ENCODE peak calls at places on chromosomes 4 and X, in ten cellular contexts. One of them, this sample, is unnamed.

GRCh38 chr4:18422685-18423084 is 401.1 kb upstream of the LCORL start:
- DNase-seq in stimulated activated CD8-positive, alpha-beta memory T cell treated with anti-CD3 and anti-CD28 coated beads, Interleukin-4, amount 100 ng/mL, for 1 hour: no peak
- DNase-seq in WTC11: no peak
- DNase-seq in tibial artery: no peak
- DNase-seq in HT1080: no peak
- DNase-seq in Kasumi-1: no peak
- DNase-seq in SW480: no peak
- DNase-seq in HuH-7: no peak
- DNase-seq in GM04504: no peak
- DNase-seq in DMS153: no peak
- DNase-seq in this sample: no peak

GRCh38 chr4:78560296-78560963 is 8.9 kb downstream of the ANXA3 start:
- DNase-seq in DMS153: no peak
- DNase-seq in stimulated activated CD8-positive, alpha-beta memory T cell treated with anti-CD3 and anti-CD28 coated beads, Interleukin-4, amount 100 ng/mL, for 1 hour: no peak
- DNase-seq in WTC11: no peak
- DNase-seq in HuH-7: no peak
- DNase-seq in GM04504: peak
- DNase-seq in Kasumi-1: no peak
- DNase-seq in HT1080: peak
- DNase-seq in SW480: peak
- DNase-seq in tibial artery: no peak
- DNase-seq in this sample: peak

GRCh38 chr4:107780665-107781064 is 44.1 kb upstream of the SGMS2 start:
- DNase-seq in WTC11: peak
- DNase-seq in stimulated activated CD8-positive, alpha-beta memory T cell treated with anti-CD3 and anti-CD28 coated beads, Interleukin-4, amount 100 ng/mL, for 1 hour: no peak
- DNase-seq in Kasumi-1: no peak
- DNase-seq in DMS153: no peak
- DNase-seq in SW480: no peak
- DNase-seq in HuH-7: no peak
- DNase-seq in tibial artery: no peak
- DNase-seq in HT1080: no peak
- DNase-seq in GM04504: no peak
- DNase-seq in this sample: no peak

GRCh38 chr4:151472711-151473110 is 63.7 kb downstream of the FHIP1A start:
- DNase-seq in WTC11: no peak
- DNase-seq in HT1080: no peak
- DNase-seq in Kasumi-1: no peak
- DNase-seq in GM04504: no peak
- DNase-seq in DMS153: no peak
- DNase-seq in tibial artery: no peak
- DNase-seq in SW480: no peak
- DNase-seq in stimulated activated CD8-positive, alpha-beta memory T cell treated with anti-CD3 and anti-CD28 coated beads, Interleukin-4, amount 100 ng/mL, for 1 hour: no peak
- DNase-seq in HuH-7: no peak
- DNase-seq in this sample: no peak

GRCh38 chrX:18676470-18676869 is 4.6 kb upstream of the RS1 start:
- DNase-seq in SW480: no peak
- DNase-seq in HuH-7: peak
- DNase-seq in stimulated activated CD8-positive, alpha-beta memory T cell treated with anti-CD3 and anti-CD28 coated beads, Interleukin-4, amount 100 ng/mL, for 1 hour: no peak
- DNase-seq in GM04504: no peak
- DNase-seq in HT1080: no peak
- DNase-seq in DMS153: no peak
- DNase-seq in tibial artery: no peak
- DNase-seq in Kasumi-1: no peak
- DNase-seq in WTC11: peak
- DNase-seq in this sample: peak

GRCh38 chr4:2794707-2795557 is 2.0 kb downstream of the SH3BP2 start:
- DNase-seq in SW480: no peak
- DNase-seq in WTC11: peak
- DNase-seq in stimulated activated CD8-positive, alpha-beta memory T cell treated with anti-CD3 and anti-CD28 coated beads, Interleukin-4, amount 100 ng/mL, for 1 hour: no peak
- DNase-seq in tibial artery: peak
- DNase-seq in GM04504: no peak
- DNase-seq in HT1080: peak
- DNase-seq in DMS153: no peak
- DNase-seq in HuH-7: no peak
- DNase-seq in Kasumi-1: no peak
- DNase-seq in this sample: no peak

GRCh38 chr4:169047967-169048366 is 37.9 kb upstream of the CBR4 start:
- DNase-seq in WTC11: no peak
- DNase-seq in HuH-7: no peak
- DNase-seq in GM04504: no peak
- DNase-seq in tibial artery: no peak
- DNase-seq in Kasumi-1: no peak
- DNase-seq in SW480: no peak
- DNase-seq in DMS153: no peak
- DNase-seq in stimulated activated CD8-positive, alpha-beta memory T cell treated with anti-CD3 and anti-CD28 coated beads, Interleukin-4, amount 100 ng/mL, for 1 hour: no peak
- DNase-seq in HT1080: no peak
- DNase-seq in this sample: no peak

GRCh38 chrX:144275403-144275802 is 391.5 kb downstream of the UBE2NL start:
- DNase-seq in HuH-7: no peak
- DNase-seq in WTC11: no peak
- DNase-seq in Kasumi-1: no peak
- DNase-seq in stimulated activated CD8-positive, alpha-beta memory T cell treated with anti-CD3 and anti-CD28 coated beads, Interleukin-4, amount 100 ng/mL, for 1 hour: no peak
- DNase-seq in HT1080: no peak
- DNase-seq in tibial artery: no peak
- DNase-seq in SW480: no peak
- DNase-seq in DMS153: peak
- DNase-seq in GM04504: no peak
- DNase-seq in this sample: no peak

GRCh38 chrX:97429101-97429500 is 545.4 kb downstream of the RPA4 start:
- DNase-seq in SW480: no peak
- DNase-seq in GM04504: no peak
- DNase-seq in HT1080: no peak
- DNase-seq in DMS153: no peak
- DNase-seq in Kasumi-1: no peak
- DNase-seq in WTC11: no peak
- DNase-seq in HuH-7: no peak
- DNase-seq in tibial artery: no peak
- DNase-seq in stimulated activated CD8-positive, alpha-beta memory T cell treated with anti-CD3 and anti-CD28 coated beads, Interleukin-4, amount 100 ng/mL, for 1 hour: no peak
- DNase-seq in this sample: no peak

GRCh38 chrX:140467211-140467610 is 37.7 kb downstream of the SOX3 start:
- DNase-seq in tibial artery: no peak
- DNase-seq in Kasumi-1: no peak
- DNase-seq in DMS153: no peak
- DNase-seq in SW480: no peak
- DNase-seq in GM04504: no peak
- DNase-seq in stimulated activated CD8-positive, alpha-beta memory T cell treated with anti-CD3 and anti-CD28 coated beads, Interleukin-4, amount 100 ng/mL, for 1 hour: no peak
- DNase-seq in HT1080: peak
- DNase-seq in WTC11: no peak
- DNase-seq in HuH-7: no peak
- DNase-seq in this sample: no peak

GRCh38 chr4:94455081-94455480 is 3.3 kb downstream of the PDLIM5 start:
- DNase-seq in stimulated activated CD8-positive, alpha-beta memory T cell treated with anti-CD3 and anti-CD28 coated beads, Interleukin-4, amount 100 ng/mL, for 1 hour: no peak
- DNase-seq in WTC11: no peak
- DNase-seq in HuH-7: no peak
- DNase-seq in HT1080: no peak
- DNase-seq in SW480: no peak
- DNase-seq in DMS153: no peak
- DNase-seq in Kasumi-1: no peak
- DNase-seq in tibial artery: peak
- DNase-seq in GM04504: peak
- DNase-seq in this sample: peak

GRCh38 chr4:139247656-139248238 is 32.3 kb downstream of the MGARP start:
- DNase-seq in HuH-7: no peak
- DNase-seq in tibial artery: no peak
- DNase-seq in WTC11: no peak
- DNase-seq in SW480: no peak
- DNase-seq in stimulated activated CD8-positive, alpha-beta memory T cell treated with anti-CD3 and anti-CD28 coated beads, Interleukin-4, amount 100 ng/mL, for 1 hour: no peak
- DNase-seq in GM04504: no peak
- DNase-seq in HT1080: no peak
- DNase-seq in DMS153: no peak
- DNase-seq in Kasumi-1: no peak
- DNase-seq in this sample: no peak

GRCh38 chrX:134599173-134599914 is 58.9 kb downstream of the PLAC1 start:
- DNase-seq in stimulated activated CD8-positive, alpha-beta memory T cell treated with anti-CD3 and anti-CD28 coated beads, Interleukin-4, amount 100 ng/mL, for 1 hour: no peak
- DNase-seq in tibial artery: peak
- DNase-seq in Kasumi-1: no peak
- DNase-seq in GM04504: peak
- DNase-seq in WTC11: no peak
- DNase-seq in DMS153: no peak
- DNase-seq in HuH-7: no peak
- DNase-seq in HT1080: no peak
- DNase-seq in SW480: no peak
- DNase-seq in this sample: no peak

GRCh38 chrX:11366998-11367595 is 73.9 kb downstream of the AMELX start:
- DNase-seq in GM04504: no peak
- DNase-seq in Kasumi-1: no peak
- DNase-seq in DMS153: no peak
- DNase-seq in WTC11: no peak
- DNase-seq in stimulated activated CD8-positive, alpha-beta memory T cell treated with anti-CD3 and anti-CD28 coated beads, Interleukin-4, amount 100 ng/mL, for 1 hour: no peak
- DNase-seq in SW480: no peak
- DNase-seq in HuH-7: no peak
- DNase-seq in HT1080: no peak
- DNase-seq in tibial artery: no peak
- DNase-seq in this sample: no peak

GRCh38 chrX:39513836-39514235 is 583.9 kb downstream of the BCOR start:
- DNase-seq in HuH-7: no peak
- DNase-seq in Kasumi-1: no peak
- DNase-seq in HT1080: no peak
- DNase-seq in stimulated activated CD8-positive, alpha-beta memory T cell treated with anti-CD3 and anti-CD28 coated beads, Interleukin-4, amount 100 ng/mL, for 1 hour: no peak
- DNase-seq in GM04504: no peak
- DNase-seq in WTC11: no peak
- DNase-seq in DMS153: no peak
- DNase-seq in SW480: no peak
- DNase-seq in tibial artery: no peak
- DNase-seq in this sample: no peak

GRCh38 chr4:138761638-138762205 is 253.9 kb upstream of the NOCT start:
- DNase-seq in HT1080: no peak
- DNase-seq in HuH-7: no peak
- DNase-seq in GM04504: peak
- DNase-seq in SW480: no peak
- DNase-seq in stimulated activated CD8-positive, alpha-beta memory T cell treated with anti-CD3 and anti-CD28 coated beads, Interleukin-4, amount 100 ng/mL, for 1 hour: no peak
- DNase-seq in DMS153: no peak
- DNase-seq in Kasumi-1: peak
- DNase-seq in WTC11: no peak
- DNase-seq in tibial artery: no peak
- DNase-seq in this sample: no peak

GRCh38 chr4:30714408-30715031 is 5.6 kb upstream of the PCDH7 start:
- DNase-seq in DMS153: no peak
- DNase-seq in stimulated activated CD8-positive, alpha-beta memory T cell treated with anti-CD3 and anti-CD28 coated beads, Interleukin-4, amount 100 ng/mL, for 1 hour: no peak
- DNase-seq in tibial artery: no peak
- DNase-seq in HT1080: peak
- DNase-seq in SW480: peak
- DNase-seq in Kasumi-1: peak
- DNase-seq in HuH-7: peak
- DNase-seq in GM04504: no peak
- DNase-seq in WTC11: peak
- DNase-seq in this sample: peak

GRCh38 chr4:177229331-177229730 is 80.3 kb upstream of the NEIL3 start:
- DNase-seq in tibial artery: no peak
- DNase-seq in DMS153: no peak
- DNase-seq in WTC11: no peak
- DNase-seq in SW480: no peak
- DNase-seq in HT1080: peak
- DNase-seq in Kasumi-1: no peak
- DNase-seq in GM04504: no peak
- DNase-seq in stimulated activated CD8-positive, alpha-beta memory T cell treated with anti-CD3 and anti-CD28 coated beads, Interleukin-4, amount 100 ng/mL, for 1 hour: no peak
- DNase-seq in HuH-7: peak
- DNase-seq in this sample: no peak

GRCh38 chr4:185016946-185017797 is 1.1 kb upstream of the HELT start:
- DNase-seq in GM04504: no peak
- DNase-seq in WTC11: peak
- DNase-seq in Kasumi-1: peak
- DNase-seq in HuH-7: no peak
- DNase-seq in SW480: no peak
- DNase-seq in stimulated activated CD8-positive, alpha-beta memory T cell treated with anti-CD3 and anti-CD28 coated beads, Interleukin-4, amount 100 ng/mL, for 1 hour: no peak
- DNase-seq in tibial artery: no peak
- DNase-seq in DMS153: no peak
- DNase-seq in HT1080: no peak
- DNase-seq in this sample: no peak

GRCh38 chr4:8598391-8599090 is 6.0 kb downstream of the CPZ start:
- DNase-seq in GM04504: no peak
- DNase-seq in SW480: no peak
- DNase-seq in Kasumi-1: no peak
- DNase-seq in DMS153: no peak
- DNase-seq in WTC11: no peak
- DNase-seq in tibial artery: no peak
- DNase-seq in HT1080: no peak
- DNase-seq in stimulated activated CD8-positive, alpha-beta memory T cell treated with anti-CD3 and anti-CD28 coated beads, Interleukin-4, amount 100 ng/mL, for 1 hour: no peak
- DNase-seq in HuH-7: no peak
- DNase-seq in this sample: no peak

GRCh38 chrX:38726596-38726995 is 74.7 kb upstream of the MID1IP1 start:
- DNase-seq in HuH-7: no peak
- DNase-seq in GM04504: no peak
- DNase-seq in DMS153: no peak
- DNase-seq in SW480: no peak
- DNase-seq in HT1080: no peak
- DNase-seq in stimulated activated CD8-positive, alpha-beta memory T cell treated with anti-CD3 and anti-CD28 coated beads, Interleukin-4, amount 100 ng/mL, for 1 hour: no peak
- DNase-seq in Kasumi-1: no peak
- DNase-seq in WTC11: no peak
- DNase-seq in tibial artery: no peak
- DNase-seq in this sample: no peak

GRCh38 chr4:16505726-16506125 is 279.5 kb upstream of the TAPT1 start:
- DNase-seq in stimulated activated CD8-positive, alpha-beta memory T cell treated with anti-CD3 and anti-CD28 coated beads, Interleukin-4, amount 100 ng/mL, for 1 hour: no peak
- DNase-seq in WTC11: peak
- DNase-seq in HT1080: no peak
- DNase-seq in DMS153: no peak
- DNase-seq in tibial artery: no peak
- DNase-seq in GM04504: no peak
- DNase-seq in HuH-7: peak
- DNase-seq in Kasumi-1: peak
- DNase-seq in SW480: no peak
- DNase-seq in this sample: no peak

GRCh38 chr4:145153181-145153903 is 27.0 kb downstream of the OTUD4 start:
- DNase-seq in DMS153: no peak
- DNase-seq in HT1080: no peak
- DNase-seq in GM04504: no peak
- DNase-seq in HuH-7: no peak
- DNase-seq in Kasumi-1: no peak
- DNase-seq in SW480: no peak
- DNase-seq in stimulated activated CD8-positive, alpha-beta memory T cell treated with anti-CD3 and anti-CD28 coated beads, Interleukin-4, amount 100 ng/mL, for 1 hour: no peak
- DNase-seq in WTC11: no peak
- DNase-seq in tibial artery: no peak
- DNase-seq in this sample: no peak

GRCh38 chr4:151991884-151992166 is 231.0 kb upstream of the GATB start:
- DNase-seq in HT1080: no peak
- DNase-seq in tibial artery: no peak
- DNase-seq in Kasumi-1: no peak
- DNase-seq in WTC11: no peak
- DNase-seq in SW480: no peak
- DNase-seq in DMS153: no peak
- DNase-seq in GM04504: no peak
- DNase-seq in HuH-7: no peak
- DNase-seq in stimulated activated CD8-positive, alpha-beta memory T cell treated with anti-CD3 and anti-CD28 coated beads, Interleukin-4, amount 100 ng/mL, for 1 hour: no peak
- DNase-seq in this sample: no peak

GRCh38 chr4:169975837-169976796 is 50.1 kb downstream of the MFAP3L start:
- DNase-seq in HT1080: no peak
- DNase-seq in WTC11: no peak
- DNase-seq in DMS153: no peak
- DNase-seq in Kasumi-1: no peak
- DNase-seq in SW480: no peak
- DNase-seq in GM04504: no peak
- DNase-seq in HuH-7: peak
- DNase-seq in tibial artery: no peak
- DNase-seq in stimulated activated CD8-positive, alpha-beta memory T cell treated with anti-CD3 and anti-CD28 coated beads, Interleukin-4, amount 100 ng/mL, for 1 hour: no peak
- DNase-seq in this sample: no peak

GRCh38 chr4:7756561-7757355 is 182.9 kb downstream of the AFAP1 start:
- DNase-seq in tibial artery: no peak
- DNase-seq in stimulated activated CD8-positive, alpha-beta memory T cell treated with anti-CD3 and anti-CD28 coated beads, Interleukin-4, amount 100 ng/mL, for 1 hour: no peak
- DNase-seq in WTC11: no peak
- DNase-seq in HT1080: no peak
- DNase-seq in GM04504: no peak
- DNase-seq in DMS153: no peak
- DNase-seq in SW480: peak
- DNase-seq in Kasumi-1: no peak
- DNase-seq in HuH-7: no peak
- DNase-seq in this sample: no peak

GRCh38 chr4:6280365-6280996 is 10.8 kb downstream of the WFS1 start:
- DNase-seq in HuH-7: no peak
- DNase-seq in GM04504: no peak
- DNase-seq in SW480: no peak
- DNase-seq in DMS153: no peak
- DNase-seq in stimulated activated CD8-positive, alpha-beta memory T cell treated with anti-CD3 and anti-CD28 coated beads, Interleukin-4, amount 100 ng/mL, for 1 hour: no peak
- DNase-seq in Kasumi-1: no peak
- DNase-seq in WTC11: no peak
- DNase-seq in tibial artery: no peak
- DNase-seq in HT1080: no peak
- DNase-seq in this sample: no peak

GRCh38 chr4:93788712-93789111 is 39.8 kb upstream of the ATOH1 start:
- DNase-seq in GM04504: no peak
- DNase-seq in stimulated activated CD8-positive, alpha-beta memory T cell treated with anti-CD3 and anti-CD28 coated beads, Interleukin-4, amount 100 ng/mL, for 1 hour: no peak
- DNase-seq in DMS153: no peak
- DNase-seq in HuH-7: peak
- DNase-seq in tibial artery: no peak
- DNase-seq in HT1080: peak
- DNase-seq in WTC11: no peak
- DNase-seq in Kasumi-1: peak
- DNase-seq in SW480: no peak
- DNase-seq in this sample: peak

This sample was measured in RWPE1.